ENCODE peak calls at places on chromosomes 3 and 15, in nine cellular contexts. S, T, O, M, R, C, K, W and E are unnamed samples.

GRCh38 chr3:139586420-139587017 is 47.0 kb upstream of the RBP1 start:
- DNase-seq in S (no peak), O (no peak), C (no peak), T (no peak), M (no peak), W (no peak), K (no peak), R (no peak), E (no peak)

GRCh38 chr15:64151727-64152506 is at the start of gene SNX22:
- DNase-seq in K (no peak), C (no peak), O (no peak), S (no peak), W (peak), R (no peak), M (peak), T (peak), E (peak)

GRCh38 chr15:52529289-52529929 is 729 bp upstream of the MYO5A start:
- DNase-seq in W (no peak), K (peak), R (peak), T (no peak), S (no peak), O (peak), M (peak), C (no peak), E (no peak)

GRCh38 chr15:70494861-70495571 is 268.3 kb downstream of the UACA start:
- DNase-seq in M (no peak), O (peak), W (peak), K (no peak), S (no peak), R (no peak), C (no peak), T (no peak), E (peak)

GRCh38 chr15:72319360-72319984 is 485 bp downstream of the CELF6 start:
- DNase-seq in T (peak), W (peak), C (peak), S (peak), R (peak), O (peak), K (peak), M (peak), E (peak)

GRCh38 chr3:46276497-46277099 is 34.3 kb downstream of the CCR3 start:
- DNase-seq in K (no peak), W (peak), T (peak), R (peak), O (peak), S (no peak), M (peak), C (peak), E (peak)

GRCh38 chr3:3603351-3603750 is 195.9 kb upstream of the LRRN1 start:
- DNase-seq in K (no peak), R (no peak), W (no peak), M (no peak), O (no peak), C (no peak), S (no peak), T (no peak), E (no peak)

GRCh38 chr3:129358177-129359101 is 70.0 kb downstream of the EFCAB12 start:
- DNase-seq in C (no peak), S (no peak), T (no peak), R (no peak), W (no peak), M (no peak), K (no peak), O (no peak), E (peak)

GRCh38 chr3:9180764-9181117 is 68.7 kb downstream of the SRGAP3 start:
- DNase-seq in M (no peak), W (no peak), C (no peak), T (no peak), R (no peak), S (no peak), O (no peak), K (no peak), E (no peak)

GRCh38 chr3:13497386-13497785 is 17.3 kb downstream of the HDAC11 start:
- DNase-seq in C (no peak), W (no peak), O (no peak), M (no peak), R (no peak), S (no peak), K (no peak), T (no peak), E (no peak)

GRCh38 chr3:135907422-135908165 is 57.9 kb upstream of the PPP2R3A start:
- DNase-seq in R (no peak), T (no peak), W (no peak), K (no peak), M (no peak), S (no peak), C (no peak), O (no peak), E (peak)

GRCh38 chr3:112390783-112391641 is 58.1 kb downstream of the CD200 start:
- DNase-seq in C (no peak), K (peak), M (no peak), W (peak), T (no peak), S (peak), R (no peak), O (peak), E (peak)

GRCh38 chr15:68365770-68366169 is 66.2 kb downstream of the ITGA11 start:
- DNase-seq in S (no peak), R (no peak), K (no peak), W (no peak), C (no peak), M (no peak), T (no peak), O (no peak), E (no peak)

GRCh38 chr15:25608926-25609325 is 170.1 kb upstream of the UBE3A start:
- DNase-seq in O (no peak), T (no peak), S (no peak), W (no peak), R (no peak), K (no peak), M (no peak), C (no peak), E (no peak)

GRCh38 chr15:77031376-77032050 is 36.6 kb downstream of the PSTPIP1 start:
- DNase-seq in C (no peak), S (no peak), W (no peak), T (no peak), R (peak), K (no peak), M (peak), O (no peak), E (no peak)
- H3K27ac ChIP-seq in C (no peak), S (no peak), W (no peak), T (no peak), R (no peak), K (no peak), M (no peak), O (no peak), E (no peak)

DNA sequence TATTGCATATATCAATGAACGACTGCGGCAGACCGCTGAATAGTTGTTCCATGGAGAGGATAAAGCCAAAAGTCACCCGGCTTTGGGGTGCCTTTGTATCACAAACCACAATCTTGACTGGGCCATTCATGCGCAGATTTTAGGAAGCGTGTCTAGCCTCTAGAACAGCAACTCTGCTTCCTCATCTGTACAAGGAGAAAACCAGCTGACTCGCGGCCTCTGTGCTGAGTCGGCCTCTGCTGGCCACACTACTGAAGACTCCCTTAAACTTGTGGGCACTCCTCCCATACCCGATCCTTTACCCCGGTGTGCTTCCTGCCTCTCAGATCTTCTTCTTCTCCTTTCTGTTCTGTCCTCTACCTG is 872 bp downstream of the DLEC1 start:
- DNase-seq in W (peak), O (peak), S (no peak), K (peak), M (peak), C (peak), T (peak), R (no peak), E (no peak)
- H3K27ac ChIP-seq in W (no peak), O (no peak), S (no peak), K (no peak), M (peak), C (no peak), T (peak), R (no peak), E (no peak)

GRCh38 chr3:120092444-120092843 is 1.8 kb downstream of the GSK3B start:
- DNase-seq in M (no peak), C (no peak), T (no peak), K (no peak), S (no peak), W (no peak), O (no peak), R (no peak), E (no peak)
- H3K27ac ChIP-seq in M (no peak), C (peak), T (no peak), K (no peak), S (no peak), W (no peak), O (no peak), R (no peak), E (no peak)

GRCh38 chr15:73926191-73927002 is at the start of gene LOXL1:
- DNase-seq in O (peak), K (no peak), T (no peak), S (peak), W (peak), C (peak), M (no peak), R (no peak), E (peak)

GRCh38 chr15:73928241-73928579 is 1.9 kb downstream of the LOXL1 start:
- DNase-seq in W (no peak), K (no peak), O (no peak), T (no peak), C (no peak), R (no peak), S (no peak), M (no peak), E (no peak)

GRCh38 chr15:73928971-73929627 is 2.8 kb downstream of the LOXL1 start:
- DNase-seq in S (no peak), R (no peak), O (no peak), K (no peak), T (no peak), W (peak), C (no peak), M (no peak), E (no peak)

GRCh38 chr15:73927003-73927475 is 777 bp downstream of the LOXL1 start:
- DNase-seq in C (peak), K (no peak), O (no peak), S (no peak), M (peak), R (peak), T (peak), W (peak), E (peak)

DNA sequence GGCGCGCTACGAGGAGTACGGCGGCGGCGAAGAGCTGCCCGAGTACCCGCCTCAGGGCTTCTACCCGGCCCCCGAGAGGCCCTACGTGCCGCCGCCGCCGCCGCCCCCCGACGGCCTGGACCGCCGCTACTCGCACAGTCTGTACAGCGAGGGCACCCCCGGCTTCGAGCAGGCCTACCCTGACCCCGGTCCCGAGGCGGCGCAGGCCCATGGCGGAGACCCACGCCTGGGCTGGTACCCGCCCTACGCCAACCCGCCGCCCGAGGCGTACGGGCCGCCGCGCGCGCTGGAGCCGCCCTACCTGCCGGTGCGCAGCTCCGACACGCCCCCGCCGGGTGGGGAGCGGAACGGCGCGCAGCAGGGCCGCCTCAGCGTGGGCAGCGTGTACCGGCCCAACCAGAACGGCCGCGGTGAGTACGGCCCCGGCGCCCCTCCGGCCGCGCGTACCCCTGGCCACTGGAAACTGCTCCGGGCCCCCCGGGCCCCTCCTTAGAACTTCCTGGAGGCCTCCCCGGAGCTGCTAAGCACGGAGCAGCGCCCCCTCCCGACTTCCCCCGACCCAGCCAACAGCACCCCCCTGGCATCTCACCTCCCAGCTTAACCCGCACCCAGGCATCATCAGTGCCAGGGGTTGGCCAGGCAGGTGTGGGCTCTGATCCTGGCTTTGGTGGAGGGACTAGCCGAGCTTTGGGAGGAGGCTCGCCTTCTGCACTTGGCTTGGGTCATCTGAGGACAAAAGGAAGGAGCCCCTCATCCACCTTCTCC is 1.4 kb downstream of the LOXL1 start:
- DNase-seq in W (peak), M (peak), T (peak), K (no peak), S (no peak), C (peak), O (peak), R (peak), E (peak)
- H3K27ac ChIP-seq in W (no peak), M (peak), T (no peak), K (no peak), S (no peak), C (peak), O (peak), R (no peak), E (peak)

GRCh38 chr3:172553526-172554252 is 30.5 kb upstream of the TNFSF10 start:
- DNase-seq in O (no peak), T (no peak), C (no peak), M (no peak), W (no peak), R (no peak), K (no peak), S (no peak), E (no peak)
- H3K27ac ChIP-seq in O (no peak), T (no peak), C (no peak), M (no peak), W (no peak), R (no peak), K (no peak), S (no peak), E (no peak)

GRCh38 chr15:76340198-76340801 is 3.7 kb downstream of the ISL2 start:
- DNase-seq in K (no peak), O (no peak), R (no peak), W (peak), C (no peak), M (no peak), T (peak), S (no peak), E (no peak)
- H3K27ac ChIP-seq in K (no peak), O (no peak), R (no peak), W (no peak), C (no peak), M (peak), T (no peak), S (no peak), E (peak)

DNA sequence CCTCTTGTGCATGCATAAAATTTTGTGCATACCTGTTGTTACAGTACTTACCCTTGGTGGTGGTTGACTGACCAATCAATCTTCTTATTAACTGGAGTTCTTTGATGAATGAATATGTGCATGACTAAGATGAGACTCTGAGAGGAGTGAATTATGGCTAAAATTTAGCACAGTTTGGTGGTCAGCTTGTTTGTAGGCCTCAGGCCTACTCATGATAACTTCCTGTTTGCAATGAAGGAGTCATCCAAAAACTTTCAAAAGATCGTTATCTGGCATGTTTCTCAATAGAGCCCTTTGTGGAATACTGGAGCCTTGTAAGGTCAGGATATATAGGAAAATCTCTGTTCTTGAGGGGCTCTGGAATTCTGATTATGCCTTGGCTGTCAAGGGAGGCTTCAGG is 66.5 kb downstream of the LEKR1 start:
- DNase-seq in C (no peak), M (no peak), S (no peak), R (no peak), W (no peak), O (no peak), K (no peak), T (no peak), E (peak)
- H3K27ac ChIP-seq in C (no peak), M (no peak), S (no peak), R (no peak), W (no peak), O (no peak), K (no peak), T (no peak), E (no peak)

GRCh38 chr15:99562238-99562637 is 3.5 kb upstream of the MEF2A start:
- DNase-seq in K (no peak), C (no peak), O (no peak), W (no peak), T (no peak), M (no peak), S (no peak), R (no peak), E (no peak)
- H3K27ac ChIP-seq in K (no peak), C (no peak), O (no peak), W (no peak), T (no peak), M (no peak), S (no peak), R (no peak), E (no peak)

GRCh38 chr3:177177670-177178295 is 19.5 kb downstream of the TBL1XR1 start:
- DNase-seq in S (no peak), R (no peak), K (no peak), C (no peak), T (no peak), M (no peak), O (no peak), W (no peak), E (peak)
- H3K27ac ChIP-seq in S (no peak), R (no peak), K (no peak), C (no peak), T (no peak), M (no peak), O (no peak), W (no peak), E (peak)